ENCODE peak calls at places on chromosome 22, in six cellular contexts. One of them, this sample, is unnamed.

GRCh38 chr22:44191036-44191454 is 10.3 kb downstream of the PARVG start:
- DNase-seq in ovary: no peak
- DNase-seq in Caco-2: peak
- DNase-seq in AG08396: no peak
- DNase-seq in activated gamma-delta T cell treated with anti-CD3 and anti-CD28 coated beads, Interleukin-2, amount 50 U/mL, for 16 hours: no peak
- DNase-seq in HS-27A: no peak
- DNase-seq in this sample: no peak

GRCh38 chr22:45516163-45516562 is 13.5 kb downstream of the FBLN1 start:
- DNase-seq in ovary: no peak
- DNase-seq in Caco-2: no peak
- DNase-seq in AG08396: no peak
- DNase-seq in activated gamma-delta T cell treated with anti-CD3 and anti-CD28 coated beads, Interleukin-2, amount 50 U/mL, for 16 hours: no peak
- DNase-seq in HS-27A: no peak
- DNase-seq in this sample: no peak

GRCh38 chr22:35113341-35113740 is 47.4 kb downstream of the ISX start:
- DNase-seq in ovary: no peak
- DNase-seq in Caco-2: no peak
- DNase-seq in AG08396: no peak
- DNase-seq in activated gamma-delta T cell treated with anti-CD3 and anti-CD28 coated beads, Interleukin-2, amount 50 U/mL, for 16 hours: no peak
- DNase-seq in HS-27A: no peak
- DNase-seq in this sample: no peak

GRCh38 chr22:38755155-38755910 is 465 bp downstream of the SUN2 start:
- DNase-seq in ovary: peak
- DNase-seq in Caco-2: peak
- DNase-seq in AG08396: peak
- DNase-seq in activated gamma-delta T cell treated with anti-CD3 and anti-CD28 coated beads, Interleukin-2, amount 50 U/mL, for 16 hours: peak
- DNase-seq in HS-27A: no peak
- DNase-seq in this sample: no peak

GRCh38 chr22:31800065-31800464 is 46.2 kb downstream of the DEPDC5 start:
- DNase-seq in ovary: no peak
- DNase-seq in Caco-2: peak
- DNase-seq in AG08396: peak
- DNase-seq in activated gamma-delta T cell treated with anti-CD3 and anti-CD28 coated beads, Interleukin-2, amount 50 U/mL, for 16 hours: no peak
- DNase-seq in HS-27A: no peak
- DNase-seq in this sample: no peak

GRCh38 chr22:27045103-27045940 is 387.9 kb downstream of the MIAT start:
- DNase-seq in ovary: no peak
- DNase-seq in Caco-2: no peak
- DNase-seq in AG08396: peak
- DNase-seq in activated gamma-delta T cell treated with anti-CD3 and anti-CD28 coated beads, Interleukin-2, amount 50 U/mL, for 16 hours: no peak
- DNase-seq in HS-27A: peak
- DNase-seq in this sample: no peak

GRCh38 chr22:22558972-22559603 is at the start of gene PRAME:
- DNase-seq in ovary: peak
- DNase-seq in Caco-2: peak
- DNase-seq in AG08396: peak
- DNase-seq in activated gamma-delta T cell treated with anti-CD3 and anti-CD28 coated beads, Interleukin-2, amount 50 U/mL, for 16 hours: peak
- DNase-seq in HS-27A: no peak
- DNase-seq in this sample: peak

GRCh38 chr22:30305519-30305905 is 16.2 kb upstream of the CASTOR1 start:
- DNase-seq in ovary: no peak
- DNase-seq in Caco-2: no peak
- DNase-seq in AG08396: no peak
- DNase-seq in activated gamma-delta T cell treated with anti-CD3 and anti-CD28 coated beads, Interleukin-2, amount 50 U/mL, for 16 hours: no peak
- DNase-seq in HS-27A: no peak
- DNase-seq in this sample: peak

GRCh38 chr22:39631857-39632256 is 61.3 kb downstream of the CACNA1I start:
- DNase-seq in ovary: no peak
- DNase-seq in Caco-2: no peak
- DNase-seq in AG08396: no peak
- DNase-seq in activated gamma-delta T cell treated with anti-CD3 and anti-CD28 coated beads, Interleukin-2, amount 50 U/mL, for 16 hours: no peak
- DNase-seq in HS-27A: no peak
- DNase-seq in this sample: no peak

GRCh38 chr22:47038206-47038835 is 275.9 kb downstream of the TBC1D22A start:
- DNase-seq in ovary: no peak
- DNase-seq in Caco-2: no peak
- DNase-seq in AG08396: no peak
- DNase-seq in activated gamma-delta T cell treated with anti-CD3 and anti-CD28 coated beads, Interleukin-2, amount 50 U/mL, for 16 hours: no peak
- DNase-seq in HS-27A: no peak
- DNase-seq in this sample: no peak

GRCh38 chr22:46031066-46031465 is 54.1 kb upstream of the WNT7B start:
- DNase-seq in ovary: peak
- DNase-seq in Caco-2: peak
- DNase-seq in AG08396: no peak
- DNase-seq in activated gamma-delta T cell treated with anti-CD3 and anti-CD28 coated beads, Interleukin-2, amount 50 U/mL, for 16 hours: no peak
- DNase-seq in HS-27A: no peak
- DNase-seq in this sample: no peak

GRCh38 chr22:45207981-45208664 is 32.6 kb downstream of the KIAA0930 start:
- DNase-seq in ovary: no peak
- DNase-seq in Caco-2: no peak
- DNase-seq in AG08396: no peak
- DNase-seq in activated gamma-delta T cell treated with anti-CD3 and anti-CD28 coated beads, Interleukin-2, amount 50 U/mL, for 16 hours: no peak
- DNase-seq in HS-27A: no peak
- DNase-seq in this sample: no peak

GRCh38 chr22:21823740-21824438 is 43.6 kb downstream of the MAPK1 start:
- DNase-seq in ovary: no peak
- DNase-seq in Caco-2: no peak
- DNase-seq in AG08396: no peak
- DNase-seq in activated gamma-delta T cell treated with anti-CD3 and anti-CD28 coated beads, Interleukin-2, amount 50 U/mL, for 16 hours: no peak
- DNase-seq in HS-27A: no peak
- DNase-seq in this sample: no peak

GRCh38 chr22:44408227-44409192 is 89.5 kb downstream of the RTL6 start:
- DNase-seq in ovary: no peak
- DNase-seq in Caco-2: peak
- DNase-seq in AG08396: no peak
- DNase-seq in activated gamma-delta T cell treated with anti-CD3 and anti-CD28 coated beads, Interleukin-2, amount 50 U/mL, for 16 hours: no peak
- DNase-seq in HS-27A: no peak
- DNase-seq in this sample: no peak

GRCh38 chr22:41479671-41480396 is 10.9 kb downstream of the ACO2 start:
- DNase-seq in ovary: no peak
- DNase-seq in Caco-2: no peak
- DNase-seq in AG08396: peak
- DNase-seq in activated gamma-delta T cell treated with anti-CD3 and anti-CD28 coated beads, Interleukin-2, amount 50 U/mL, for 16 hours: no peak
- DNase-seq in HS-27A: no peak
- DNase-seq in this sample: no peak

GRCh38 chr22:32574957-32575893 is 100.6 kb downstream of the FBXO7 start:
- DNase-seq in ovary: no peak
- DNase-seq in Caco-2: no peak
- DNase-seq in AG08396: no peak
- DNase-seq in activated gamma-delta T cell treated with anti-CD3 and anti-CD28 coated beads, Interleukin-2, amount 50 U/mL, for 16 hours: no peak
- DNase-seq in HS-27A: no peak
- DNase-seq in this sample: no peak

GRCh38 chr22:37561209-37562048 is 1.1 kb downstream of the CDC42EP1 start:
- DNase-seq in ovary: peak
- DNase-seq in Caco-2: peak
- DNase-seq in AG08396: peak
- DNase-seq in activated gamma-delta T cell treated with anti-CD3 and anti-CD28 coated beads, Interleukin-2, amount 50 U/mL, for 16 hours: peak
- DNase-seq in HS-27A: no peak
- DNase-seq in this sample: peak

GRCh38 chr22:45612451-45612901 is 59.2 kb upstream of the ATXN10 start:
- DNase-seq in ovary: peak
- DNase-seq in Caco-2: no peak
- DNase-seq in AG08396: peak
- DNase-seq in activated gamma-delta T cell treated with anti-CD3 and anti-CD28 coated beads, Interleukin-2, amount 50 U/mL, for 16 hours: no peak
- DNase-seq in HS-27A: no peak
- DNase-seq in this sample: no peak

GRCh38 chr22:24310969-24311368 is 40.3 kb downstream of the SPECC1L start:
- DNase-seq in ovary: no peak
- DNase-seq in Caco-2: no peak
- DNase-seq in AG08396: no peak
- DNase-seq in activated gamma-delta T cell treated with anti-CD3 and anti-CD28 coated beads, Interleukin-2, amount 50 U/mL, for 16 hours: no peak
- DNase-seq in HS-27A: no peak
- DNase-seq in this sample: no peak

GRCh38 chr22:38016182-38017078 is 32.1 kb upstream of the SOX10 start:
- DNase-seq in ovary: peak
- DNase-seq in Caco-2: no peak
- DNase-seq in AG08396: peak
- DNase-seq in activated gamma-delta T cell treated with anti-CD3 and anti-CD28 coated beads, Interleukin-2, amount 50 U/mL, for 16 hours: no peak
- DNase-seq in HS-27A: no peak
- DNase-seq in this sample: no peak

GRCh38 chr22:50739894-50740293 is 1.9 kb downstream of the ACR start:
- DNase-seq in ovary: peak
- DNase-seq in Caco-2: no peak
- DNase-seq in AG08396: no peak
- DNase-seq in activated gamma-delta T cell treated with anti-CD3 and anti-CD28 coated beads, Interleukin-2, amount 50 U/mL, for 16 hours: no peak
- DNase-seq in HS-27A: no peak
- DNase-seq in this sample: no peak

GRCh38 chr22:22770280-22770871 is 117.2 kb upstream of the IGLL5 start:
- DNase-seq in ovary: peak
- DNase-seq in Caco-2: peak
- DNase-seq in AG08396: peak
- DNase-seq in activated gamma-delta T cell treated with anti-CD3 and anti-CD28 coated beads, Interleukin-2, amount 50 U/mL, for 16 hours: no peak
- DNase-seq in HS-27A: no peak
- DNase-seq in this sample: no peak

GRCh38 chr22:49331223-49331815 is 496.4 kb downstream of the BRD1 start:
- DNase-seq in ovary: no peak
- DNase-seq in Caco-2: no peak
- DNase-seq in AG08396: no peak
- DNase-seq in activated gamma-delta T cell treated with anti-CD3 and anti-CD28 coated beads, Interleukin-2, amount 50 U/mL, for 16 hours: no peak
- DNase-seq in HS-27A: no peak
- DNase-seq in this sample: no peak

GRCh38 chr22:20258584-20259335 is 9.4 kb downstream of the RTN4R start:
- DNase-seq in ovary: no peak
- DNase-seq in Caco-2: no peak
- DNase-seq in AG08396: no peak
- DNase-seq in activated gamma-delta T cell treated with anti-CD3 and anti-CD28 coated beads, Interleukin-2, amount 50 U/mL, for 16 hours: no peak
- DNase-seq in HS-27A: no peak
- DNase-seq in this sample: peak

GRCh38 chr22:49045276-49045675 is 782.4 kb downstream of the BRD1 start:
- DNase-seq in ovary: no peak
- DNase-seq in Caco-2: no peak
- DNase-seq in AG08396: no peak
- DNase-seq in activated gamma-delta T cell treated with anti-CD3 and anti-CD28 coated beads, Interleukin-2, amount 50 U/mL, for 16 hours: no peak
- DNase-seq in HS-27A: no peak
- DNase-seq in this sample: no peak

GRCh38 chr22:41000941-41001721 is 50.0 kb downstream of the RBX1 start:
- DNase-seq in ovary: no peak
- DNase-seq in Caco-2: no peak
- DNase-seq in AG08396: no peak
- DNase-seq in activated gamma-delta T cell treated with anti-CD3 and anti-CD28 coated beads, Interleukin-2, amount 50 U/mL, for 16 hours: no peak
- DNase-seq in HS-27A: no peak
- DNase-seq in this sample: no peak

GRCh38 chr22:41857860-41858199 is 24.9 kb downstream of the SREBF2 start:
- DNase-seq in ovary: no peak
- DNase-seq in Caco-2: no peak
- DNase-seq in AG08396: no peak
- DNase-seq in activated gamma-delta T cell treated with anti-CD3 and anti-CD28 coated beads, Interleukin-2, amount 50 U/mL, for 16 hours: no peak
- DNase-seq in HS-27A: no peak
- DNase-seq in this sample: no peak

GRCh38 chr22:27576815-27577564 is 224.6 kb downstream of the MN1 start:
- DNase-seq in ovary: no peak
- DNase-seq in Caco-2: no peak
- DNase-seq in AG08396: no peak
- DNase-seq in activated gamma-delta T cell treated with anti-CD3 and anti-CD28 coated beads, Interleukin-2, amount 50 U/mL, for 16 hours: no peak
- DNase-seq in HS-27A: no peak
- DNase-seq in this sample: no peak

GRCh38 chr22:30396871-30397655 is at the start of gene SEC14L2:
- DNase-seq in ovary: peak
- DNase-seq in Caco-2: peak
- DNase-seq in AG08396: peak
- DNase-seq in activated gamma-delta T cell treated with anti-CD3 and anti-CD28 coated beads, Interleukin-2, amount 50 U/mL, for 16 hours: peak
- DNase-seq in HS-27A: no peak
- DNase-seq in this sample: peak

GRCh38 chr22:35684270-35684700 is 33.4 kb upstream of the APOL5 start:
- DNase-seq in ovary: no peak
- DNase-seq in Caco-2: no peak
- DNase-seq in AG08396: peak
- DNase-seq in activated gamma-delta T cell treated with anti-CD3 and anti-CD28 coated beads, Interleukin-2, amount 50 U/mL, for 16 hours: no peak
- DNase-seq in HS-27A: no peak
- DNase-seq in this sample: no peak

GRCh38 chr22:35299217-35299716 is 427 bp upstream of the TOM1 start:
- DNase-seq in ovary: no peak
- DNase-seq in Caco-2: no peak
- DNase-seq in AG08396: no peak
- DNase-seq in activated gamma-delta T cell treated with anti-CD3 and anti-CD28 coated beads, Interleukin-2, amount 50 U/mL, for 16 hours: no peak
- DNase-seq in HS-27A: no peak
- DNase-seq in this sample: no peak

GRCh38 chr22:19430890-19431541 is 517 bp downstream of the HIRA start:
- DNase-seq in ovary: peak
- DNase-seq in Caco-2: peak
- DNase-seq in AG08396: peak
- DNase-seq in activated gamma-delta T cell treated with anti-CD3 and anti-CD28 coated beads, Interleukin-2, amount 50 U/mL, for 16 hours: no peak
- DNase-seq in HS-27A: no peak
- DNase-seq in this sample: no peak

GRCh38 chr22:24697141-24697540 is 77.4 kb downstream of the PIWIL3 start:
- DNase-seq in ovary: no peak
- DNase-seq in Caco-2: no peak
- DNase-seq in AG08396: no peak
- DNase-seq in activated gamma-delta T cell treated with anti-CD3 and anti-CD28 coated beads, Interleukin-2, amount 50 U/mL, for 16 hours: no peak
- DNase-seq in HS-27A: no peak
- DNase-seq in this sample: no peak

GRCh38 chr22:42942351-42942750 is 72.6 kb downstream of the PACSIN2 start:
- DNase-seq in ovary: no peak
- DNase-seq in Caco-2: no peak
- DNase-seq in AG08396: no peak
- DNase-seq in activated gamma-delta T cell treated with anti-CD3 and anti-CD28 coated beads, Interleukin-2, amount 50 U/mL, for 16 hours: no peak
- DNase-seq in HS-27A: no peak
- DNase-seq in this sample: no peak